ENCODE peak calls at places on chromosomes 11 and 22, in five cellular contexts. X, A, M, Z and C are unnamed samples.

GRCh38 chr22:22027955-22028354 is 45.4 kb upstream of the TOP3B start:
- DNase-seq in X (no peak), M (no peak), Z (no peak), A (no peak), C (no peak)

GRCh38 chr11:46006418-46007070 is 84.1 kb downstream of the LARGE2 start:
- DNase-seq in A (no peak), Z (no peak), M (peak), X (peak), C (peak)

GRCh38 chr11:97332271-97332670 is 942.5 kb downstream of the JRKL start:
- DNase-seq in Z (no peak), M (peak), X (no peak), A (no peak), C (no peak)

GRCh38 chr11:93192163-93192562 is 5.6 kb downstream of the SLC36A4 start:
- DNase-seq in A (no peak), X (no peak), Z (no peak), M (no peak), C (no peak)

GRCh38 chr11:1202154-1202775 is 20.6 kb upstream of the MUC5B start:
- DNase-seq in M (no peak), X (no peak), Z (peak), A (no peak), C (peak)

GRCh38 chr11:129317564-129317963 is 58.1 kb upstream of the BARX2 start:
- DNase-seq in Z (no peak), A (no peak), X (no peak), M (no peak), C (no peak)

GRCh38 chr11:74819400-74819799 is 70.8 kb downstream of the RNF169 start:
- DNase-seq in M (no peak), Z (no peak), A (no peak), X (no peak), C (no peak)

GRCh38 chr22:41642711-41643110 is 21.6 kb downstream of the XRCC6 start:
- DNase-seq in X (no peak), M (no peak), Z (no peak), A (no peak), C (no peak)

GRCh38 chr22:24758164-24758799 is 16.2 kb downstream of the PIWIL3 start:
- DNase-seq in Z (no peak), M (peak), X (peak), A (peak), C (peak)

GRCh38 chr11:67261942-67262681 is 4.2 kb upstream of the GRK2 start:
- DNase-seq in A (no peak), Z (peak), X (no peak), M (no peak), C (no peak)

GRCh38 chr22:21816787-21817496 is 50.5 kb downstream of the MAPK1 start:
- DNase-seq in A (no peak), X (peak), M (no peak), Z (no peak), C (no peak)

GRCh38 chr11:128361451-128362020 is 225.8 kb downstream of the ETS1 start:
- DNase-seq in A (no peak), Z (no peak), M (peak), X (peak), C (no peak)

GRCh38 chr11:125063429-125064043 is 431 bp downstream of the SLC37A2 start:
- DNase-seq in Z (no peak), A (no peak), M (no peak), X (peak), C (peak)

GRCh38 chr11:68373810-68374501 is 61.6 kb downstream of the LRP5 start:
- DNase-seq in Z (peak), X (peak), M (no peak), A (no peak), C (peak)

GRCh38 chr11:11586465-11586864 is 35.3 kb downstream of the GALNT18 start:
- DNase-seq in X (no peak), Z (peak), A (no peak), M (no peak), C (no peak)

GRCh38 chr11:74953448-74953847 is 4.4 kb downstream of the SPCS2 start:
- DNase-seq in Z (no peak), A (no peak), M (no peak), X (no peak), C (no peak)

GRCh38 chr11:61049854-61050253 is 52.4 kb upstream of the CD5 start:
- DNase-seq in X (no peak), A (no peak), Z (peak), M (no peak), C (no peak)

GRCh38 chr11:46003647-46004046 is 81.2 kb downstream of the LARGE2 start:
- DNase-seq in A (no peak), X (no peak), M (peak), Z (no peak), C (no peak)

GRCh38 chr11:7021318-7021717 is 1.0 kb downstream of the NLRP14 start:
- DNase-seq in M (no peak), A (no peak), X (no peak), Z (no peak), C (no peak)

GRCh38 chr22:32574957-32575893 is 100.6 kb downstream of the FBXO7 start:
- DNase-seq in M (peak), Z (no peak), A (no peak), X (no peak), C (peak)

GRCh38 chr11:10418950-10419310 is 36.1 kb upstream of the AMPD3 start:
- DNase-seq in Z (no peak), M (no peak), X (no peak), A (no peak), C (no peak)

GRCh38 chr22:44161673-44162072 is 19.1 kb upstream of the PARVG start:
- DNase-seq in M (no peak), Z (peak), A (no peak), X (no peak), C (no peak)

GRCh38 chr11:124656759-124657627 is 16.5 kb downstream of the SIAE start:
- DNase-seq in X (peak), Z (no peak), A (no peak), M (peak), C (no peak)

GRCh38 chr11:31645747-31646146 is 136.2 kb downstream of the ELP4 start:
- DNase-seq in M (no peak), Z (no peak), A (no peak), X (peak), C (no peak)

GRCh38 chr11:12053606-12054361 is 45.4 kb upstream of the DKK3 start:
- DNase-seq in X (no peak), A (no peak), Z (no peak), M (no peak), C (no peak)

GRCh38 chr11:34261820-34262219 is 96.0 kb downstream of the ABTB2 start:
- DNase-seq in Z (no peak), A (no peak), X (no peak), M (no peak), C (no peak)

GRCh38 chr22:27318516-27318915 is 483.0 kb downstream of the MN1 start:
- DNase-seq in Z (no peak), A (no peak), X (no peak), M (no peak), C (no peak)

GRCh38 chr11:469684-470667 is 19.9 kb downstream of the PTDSS2 start:
- DNase-seq in M (no peak), Z (no peak), X (peak), A (peak), C (peak)

GRCh38 chr11:128271401-128271800 is 316.0 kb downstream of the ETS1 start:
- DNase-seq in Z (no peak), M (no peak), X (no peak), A (no peak), C (no peak)

GRCh38 chr11:27158763-27159679 is 118.4 kb downstream of the BBOX1 start:
- DNase-seq in X (peak), Z (no peak), M (peak), A (no peak), C (peak)

GRCh38 chr11:64722141-64723050 is 601 bp downstream of the NRXN2 start:
- DNase-seq in X (no peak), A (no peak), Z (no peak), M (no peak), C (no peak)

GRCh38 chr11:1160231-1161101 is 2.7 kb downstream of the MUC5AC start:
- DNase-seq in M (no peak), Z (peak), X (no peak), A (no peak), C (no peak)

GRCh38 chr11:19953909-19954308 is 206.4 kb downstream of the DBX1 start:
- DNase-seq in X (peak), A (no peak), Z (no peak), M (peak), C (peak)

GRCh38 chr11:13277719-13278619 is at the start of gene BMAL1:
- DNase-seq in A (no peak), Z (peak), X (peak), M (peak), C (peak)

GRCh38 chr11:21561589-21561988 is 631.3 kb upstream of the ANO5 start:
- DNase-seq in A (no peak), Z (no peak), X (no peak), M (no peak), C (no peak)

GRCh38 chr22:36486619-36487384 is 5.4 kb upstream of the TXN2 start:
- DNase-seq in M (no peak), Z (no peak), X (peak), A (no peak), C (no peak)

GRCh38 chr11:64291746-64292457 is 800 bp downstream of the KCNK4 start:
- DNase-seq in A (no peak), X (no peak), Z (no peak), M (no peak), C (no peak)